ENCODE peak calls at places on chromosome 3, in seven cellular contexts. F, I, R, C, T, H and Q are unnamed samples.

GRCh38 chr3:128297401-128298138 is 144.3 kb downstream of the EEFSEC start:
- DNase-seq in F (peak; percentile 21), I (no peak), R (peak; percentile 23), C (peak; percentile 18), T (no peak), H (peak; percentile 32), Q (peak; percentile 92)

GRCh38 chr3:40407611-40408010 is 20.6 kb downstream of the ENTPD3 start:
- DNase-seq in F (no peak), I (no peak), R (no peak), C (no peak), T (no peak), H (no peak), Q (no peak)

GRCh38 chr3:149401215-149401925 is 23.9 kb upstream of the TM4SF1 start:
- DNase-seq in F (peak; percentile 90), I (no peak), R (no peak), C (no peak), T (no peak), H (peak; percentile 65), Q (no peak)

GRCh38 chr3:146184616-146185015 is 23.6 kb upstream of the PLOD2 start:
- DNase-seq in F (peak; percentile 45), I (no peak), R (no peak), C (no peak), T (no peak), H (peak; percentile 42), Q (peak; percentile 54)

GRCh38 chr3:176759815-176760506 is 437.3 kb downstream of the TBL1XR1 start:
- DNase-seq in F (no peak), I (no peak), R (no peak), C (no peak), T (no peak), H (no peak), Q (no peak)

GRCh38 chr3:30630238-30631030 is 24.0 kb downstream of the TGFBR2 start:
- DNase-seq in F (no peak), I (no peak), R (no peak), C (no peak), T (no peak), H (no peak), Q (no peak)

GRCh38 chr3:59759298-59760169 is 709.7 kb upstream of the CFAP20DC start:
- DNase-seq in F (no peak), I (no peak), R (no peak), C (no peak), T (no peak), H (no peak), Q (no peak)

GRCh38 chr3:12194669-12195161 is 36.0 kb upstream of the TIMP4 start:
- DNase-seq in F (peak; percentile 35), I (no peak), R (no peak), C (peak; percentile 37), T (peak; percentile 35), H (peak; percentile 39), Q (peak; percentile 71)

GRCh38 chr3:187748050-187748481 is 2.8 kb upstream of the BCL6 start:
- DNase-seq in F (peak; percentile 78), I (peak; percentile 96), R (peak; percentile 99), C (peak; percentile 93), T (peak; percentile 96), H (peak; percentile 87), Q (peak; percentile 71)

GRCh38 chr3:11020764-11021163 is 28.2 kb downstream of the SLC6A1 start:
- DNase-seq in F (no peak), I (no peak), R (no peak), C (no peak), T (no peak), H (no peak), Q (no peak)

GRCh38 chr3:51966016-51966415 is 1.2 kb downstream of the PCBP4 start:
- DNase-seq in F (no peak), I (no peak), R (no peak), C (no peak), T (no peak), H (no peak), Q (no peak)

GRCh38 chr3:149744630-149745029 is 7.7 kb downstream of the COMMD2 start:
- DNase-seq in F (no peak), I (no peak), R (no peak), C (no peak), T (no peak), H (no peak), Q (no peak)

GRCh38 chr3:37290551-37290950 is 116.2 kb upstream of the LRRFIP2 start:
- DNase-seq in F (peak; percentile 75), I (no peak), R (no peak), C (no peak), T (peak; percentile 80), H (peak; percentile 46), Q (no peak)

GRCh38 chr3:149813367-149814281 is 609 bp downstream of the RNF13 start:
- DNase-seq in F (peak; percentile 47), I (peak; percentile 55), R (peak; percentile 49), C (peak; percentile 58), T (peak; percentile 78), H (peak; percentile 70), Q (peak; percentile 93)

GRCh38 chr3:126152458-126152857 is 27.9 kb downstream of the ALDH1L1 start:
- DNase-seq in F (no peak), I (no peak), R (no peak), C (no peak), T (no peak), H (no peak), Q (no peak)

GRCh38 chr3:126557415-126557745 is 1.4 kb downstream of the C3orf22 start:
- DNase-seq in F (no peak), I (no peak), R (peak; percentile 39), C (peak; percentile 22), T (no peak), H (no peak), Q (no peak)

GRCh38 chr3:42701371-42702065 is 1.1 kb downstream of the HHATL start:
- DNase-seq in F (no peak), I (peak; percentile 77), R (peak; percentile 92), C (peak; percentile 85), T (peak; percentile 68), H (peak; percentile 38), Q (peak; percentile 29)

GRCh38 chr3:46184469-46184868 is 23.6 kb downstream of the CCR1 start:
- DNase-seq in F (peak; percentile 64), I (no peak), R (no peak), C (no peak), T (no peak), H (peak; percentile 74), Q (peak; percentile 69)

GRCh38 chr3:123089611-123090301 is 22.9 kb downstream of the PDIA5 start:
- DNase-seq in F (no peak), I (no peak), R (no peak), C (no peak), T (no peak), H (no peak), Q (no peak)

GRCh38 chr3:21892104-21892503 is 141.1 kb upstream of the ZNF385D start:
- DNase-seq in F (no peak), I (no peak), R (no peak), C (no peak), T (no peak), H (no peak), Q (no peak)

GRCh38 chr3:158908187-158908762 is 106.4 kb downstream of the MFSD1 start:
- DNase-seq in F (no peak), I (no peak), R (no peak), C (no peak), T (no peak), H (no peak), Q (no peak)

GRCh38 chr3:190122198-190122771 is 1.6 kb upstream of the P3H2 start:
- DNase-seq in F (peak; percentile 83), I (no peak), R (no peak), C (no peak), T (peak; percentile 60), H (peak; percentile 71), Q (no peak)

DNA sequence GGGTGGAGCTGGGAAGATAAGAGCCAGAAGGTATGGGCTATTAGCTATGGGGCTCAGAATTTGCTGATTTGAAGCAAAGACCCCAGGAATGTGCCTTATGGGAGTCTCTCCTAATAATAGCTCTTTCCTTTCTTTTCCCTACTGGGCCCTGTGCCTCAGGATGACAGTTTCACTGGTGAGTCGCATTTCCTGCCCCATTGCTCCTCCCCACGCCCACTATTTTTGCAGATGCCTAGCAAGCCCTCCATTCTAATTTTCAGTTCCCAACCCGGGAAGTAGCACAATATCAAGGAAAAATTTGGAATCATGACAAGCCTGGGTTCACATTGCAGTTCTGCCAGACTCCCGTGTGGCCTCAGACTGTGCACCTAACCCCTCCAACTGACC is 583 bp downstream of the IL17RE start:
- DNase-seq in F (peak; percentile 52), I (no peak), R (no peak), C (no peak), T (no peak), H (peak; percentile 55), Q (no peak)
- H2BK120ac ChIP-seq in F (peak overlapping the region; percentile 60), I (no peak overlapping the region), R (no peak overlapping the region), C (no peak overlapping the region), T (no peak overlapping the region), H (no peak overlapping the region), Q (peak overlapping the region; percentile 73)

DNA sequence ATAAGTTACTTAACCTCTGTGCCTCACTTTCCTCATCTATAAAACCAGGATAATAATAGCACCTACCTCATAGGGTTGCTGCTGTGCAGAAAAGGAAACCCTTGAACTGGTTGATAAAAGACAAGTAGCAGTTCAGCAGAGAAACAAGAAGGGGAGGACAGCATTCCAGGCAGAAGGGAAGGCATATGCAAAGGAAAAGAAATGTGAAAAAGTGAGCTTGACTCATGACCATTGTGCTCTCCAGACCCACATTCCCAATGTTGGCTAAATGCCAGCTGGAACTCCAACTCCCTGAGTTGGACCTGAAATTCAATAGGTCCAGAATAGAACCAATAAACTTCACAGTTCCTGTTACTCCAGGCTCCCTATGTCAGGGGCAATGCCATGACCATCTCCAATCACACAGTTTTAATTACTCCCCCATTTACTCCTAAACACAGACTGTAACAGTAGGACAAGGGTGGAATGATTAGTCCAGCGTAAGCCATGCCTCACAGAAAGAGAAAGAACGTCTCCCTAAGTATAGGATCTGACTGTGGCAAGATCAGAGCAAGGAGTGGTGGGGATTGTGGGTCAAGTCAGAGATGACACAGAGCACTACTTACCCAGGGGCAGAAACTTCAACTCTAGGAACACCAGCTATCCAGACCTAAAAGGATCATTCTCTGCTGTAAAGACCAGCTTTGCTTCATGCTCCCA is 26.9 kb downstream of the PRKAR2A start:
- DNase-seq in F (peak; percentile 72), I (no peak), R (no peak), C (no peak), T (no peak), H (peak; percentile 58), Q (peak; percentile 34)
- H3K4ac ChIP-seq in F (no peak overlapping the region), I (no peak overlapping the region), R (no peak overlapping the region), C (no peak overlapping the region), T (no peak overlapping the region), H (no peak overlapping the region), Q (no peak overlapping the region)

DNA sequence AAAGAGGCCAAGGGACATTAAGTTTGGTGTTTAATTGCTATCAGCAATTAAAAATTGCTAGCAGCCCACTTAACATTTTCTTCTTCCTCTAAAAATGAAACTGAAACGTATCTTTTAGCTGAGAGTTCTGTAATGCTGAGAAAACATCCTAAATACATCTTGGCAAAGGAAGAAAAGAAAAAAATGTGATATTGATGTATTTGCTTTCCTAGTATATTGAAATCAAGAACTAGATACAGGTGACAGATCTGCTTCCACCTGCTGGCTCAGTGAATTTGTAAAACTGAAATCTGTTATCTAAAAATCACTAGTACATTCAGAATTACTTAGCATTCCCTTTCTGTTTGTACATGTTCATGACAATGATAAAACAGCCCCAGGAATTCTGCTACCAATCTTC is 283.2 kb downstream of the ZBTB20 start:
- DNase-seq in F (no peak), I (no peak), R (no peak), C (no peak), T (no peak), H (peak; percentile 5), Q (no peak)
- H2BK120ac ChIP-seq in F (no peak overlapping the region), I (no peak overlapping the region), R (no peak overlapping the region), C (no peak overlapping the region), T (no peak overlapping the region), H (no peak overlapping the region), Q (no peak overlapping the region)

GRCh38 chr3:124409650-124410275 is 320.5 kb upstream of the UMPS start:
- DNase-seq in F (peak; percentile 60), I (no peak), R (no peak), C (no peak), T (peak; percentile 81), H (peak; percentile 33), Q (peak; percentile 88)
- H3K4ac ChIP-seq in F (peak overlapping the region; percentile 84), I (no peak overlapping the region), R (no peak overlapping the region), C (no peak overlapping the region), T (no peak overlapping the region), H (no peak overlapping the region), Q (no peak overlapping the region)